ENCODE peak calls at places on chromosome 4, in four cellular contexts. H is Panc1, G is psoas muscle, B is PC-3. K is an unnamed sample.

GRCh38 chr4:141124224-141124623 is 9.0 kb downstream of the RNF150 start:
- DNase-seq in H (no peak), G (no peak), B (no peak), K (no peak)

GRCh38 chr4:165403667-165404066 is 24.9 kb downstream of the CPE start:
- DNase-seq in H (no peak), G (no peak), B (no peak), K (no peak)

GRCh38 chr4:164731827-164732474 is 22.0 kb upstream of the SMIM31 start:
- DNase-seq in H (peak; percentile 25), G (no peak), B (peak; percentile 63), K (peak; percentile 5)

GRCh38 chr4:57190651-57191481 is 80.7 kb upstream of the IGFBP7 start:
- DNase-seq in H (peak; percentile 24), G (no peak), B (peak; percentile 57), K (peak; percentile 1)

GRCh38 chr4:183074288-183074990 is 24.6 kb upstream of the WWC2 start:
- DNase-seq in H (no peak), G (no peak), B (no peak), K (no peak)

GRCh38 chr4:141328550-141329173 is 108.0 kb downstream of the ZNF330 start:
- DNase-seq in H (no peak), G (no peak), B (peak; percentile 47), K (no peak)

GRCh38 chr4:74456056-74456744 is 11.3 kb downstream of the AREG start:
- DNase-seq in H (no peak), G (no peak), B (peak; percentile 54), K (no peak)

GRCh38 chr4:48944659-48945290 is 38.2 kb upstream of the OCIAD2 start:
- DNase-seq in H (no peak), G (no peak), B (peak; percentile 30), K (peak; percentile 10)

GRCh38 chr4:54065282-54066087 is 1.1 kb upstream of the CHIC2 start:
- DNase-seq in H (no peak), G (no peak), B (peak; percentile 39), K (no peak)

GRCh38 chr4:3303840-3304715 is 11.3 kb downstream of the RGS12 start:
- DNase-seq in H (no peak), G (no peak), B (no peak), K (no peak)

GRCh38 chr4:8295471-8295870 is 25.9 kb downstream of the HTRA3 start:
- DNase-seq in H (no peak), G (peak; percentile 5), B (no peak), K (no peak)

GRCh38 chr4:1541449-1542225 is 135.4 kb upstream of the NKX1-1 start:
- DNase-seq in H (no peak), G (peak; percentile 14), B (peak; percentile 53), K (no peak)

GRCh38 chr4:55503164-55503563 is 43.5 kb downstream of the CLOCK start:
- DNase-seq in H (no peak), G (no peak), B (peak; percentile 85), K (no peak)

GRCh38 chr4:101075536-101075935 is 271.8 kb downstream of the PPP3CA start:
- DNase-seq in H (no peak), G (no peak), B (no peak), K (no peak)

GRCh38 chr4:147138171-147138570 is 192.5 kb upstream of the TTC29 start:
- DNase-seq in H (no peak), G (no peak), B (no peak), K (no peak)

GRCh38 chr4:112589207-112589606 is 47.5 kb downstream of the ZGRF1 start:
- DNase-seq in H (no peak), G (no peak), B (no peak), K (no peak)

GRCh38 chr4:186900232-186900900 is 176.7 kb upstream of the FAT1 start:
- DNase-seq in H (no peak), G (no peak), B (peak; percentile 38), K (no peak)

GRCh38 chr4:2445130-2445529 is 23.8 kb upstream of the RNF4 start:
- DNase-seq in H (no peak), G (no peak), B (no peak), K (no peak)

GRCh38 chr4:73904491-73904890 is 35.3 kb downstream of the CXCL1 start:
- DNase-seq in H (no peak), G (no peak), B (peak; percentile 32), K (no peak)

GRCh38 chr4:74104145-74104544 is 5.2 kb upstream of the CXCL2 start:
- DNase-seq in H (no peak), G (no peak), B (no peak), K (no peak)

GRCh38 chr4:155025762-155026457 is 182.5 kb upstream of the NPY2R start:
- DNase-seq in H (no peak), G (no peak), B (peak; percentile 79), K (peak; percentile 8)

GRCh38 chr4:100977746-100978397 is 369.5 kb downstream of the PPP3CA start:
- DNase-seq in H (no peak), G (no peak), B (no peak), K (no peak)

GRCh38 chr4:148415500-148415899 is 26.7 kb downstream of the NR3C2 start:
- DNase-seq in H (no peak), G (no peak), B (peak; percentile 35), K (no peak)

GRCh38 chr4:168664242-168664897 is 167.5 kb downstream of the PALLD start:
- DNase-seq in H (no peak), G (no peak), B (peak; percentile 66), K (no peak)

GRCh38 chr4:10492486-10492885 is 35.3 kb upstream of the ZNF518B start:
- DNase-seq in H (no peak), G (no peak), B (no peak), K (no peak)

GRCh38 chr4:180394307-180394706 is 1848.9 kb upstream of the TENM3 start:
- DNase-seq in H (no peak), G (no peak), B (no peak), K (no peak)

GRCh38 chr4:169253087-169253675 is 17.6 kb downstream of the SH3RF1 start:
- DNase-seq in H (no peak), G (no peak), B (no peak), K (no peak)

GRCh38 chr4:77989986-77990385 is 67.1 kb upstream of the FRAS1 start:
- DNase-seq in H (no peak), G (no peak), B (no peak), K (no peak)

GRCh38 chr4:44965446-44966095 is 239.2 kb upstream of the GNPDA2 start:
- DNase-seq in H (no peak), G (no peak), B (no peak), K (no peak)

DNA sequence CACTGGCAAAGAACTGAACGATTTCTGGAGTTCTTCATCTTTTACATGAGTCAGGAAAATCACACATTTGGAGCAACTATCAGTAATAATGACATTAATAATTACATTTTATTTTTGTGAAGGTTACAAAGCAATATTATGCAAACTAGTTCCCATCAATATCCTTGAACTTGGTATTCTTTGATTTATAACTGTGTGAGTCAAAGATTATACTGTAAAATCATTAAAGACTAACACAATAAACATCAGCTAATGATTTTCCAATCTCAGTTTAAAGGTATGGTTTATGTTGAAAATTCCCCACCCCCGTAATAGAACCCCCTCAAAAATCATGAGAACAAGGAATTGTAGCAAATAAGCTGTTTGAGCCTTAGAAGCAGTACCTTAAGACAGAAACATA is 22.1 kb upstream of the SH3D19 start:
- DNase-seq in H (no peak), G (no peak), B (no peak), K (no peak)
- TF ChIP-seq CTCF in H (no peak), G (no peak), B (no peak), K (no peak)

GRCh38 chr4:167232805-167233522 is 1.3 kb downstream of the SPOCK3 start:
- DNase-seq in H (no peak), G (no peak), B (no peak), K (no peak)
- H3K4me3 ChIP-seq in H (no peak overlapping the region), G (no peak overlapping the region), B (peak overlapping the region; percentile 89), K (no peak overlapping the region)

GRCh38 chr4:174437756-174438155 is 84.5 kb downstream of the HPGD start:
- DNase-seq in H (no peak), G (no peak), B (peak; percentile 17), K (no peak)

GRCh38 chr4:174435981-174436776 is 86.1 kb downstream of the HPGD start:
- DNase-seq in H (no peak), G (no peak), B (no peak), K (no peak)

GRCh38 chr4:174437324-174437723 is 85.0 kb downstream of the HPGD start:
- DNase-seq in H (no peak), G (no peak), B (peak; percentile 86), K (no peak)

GRCh38 chr4:174438711-174439110 is 83.6 kb downstream of the HPGD start:
- DNase-seq in H (no peak), G (no peak), B (no peak), K (no peak)

DNA sequence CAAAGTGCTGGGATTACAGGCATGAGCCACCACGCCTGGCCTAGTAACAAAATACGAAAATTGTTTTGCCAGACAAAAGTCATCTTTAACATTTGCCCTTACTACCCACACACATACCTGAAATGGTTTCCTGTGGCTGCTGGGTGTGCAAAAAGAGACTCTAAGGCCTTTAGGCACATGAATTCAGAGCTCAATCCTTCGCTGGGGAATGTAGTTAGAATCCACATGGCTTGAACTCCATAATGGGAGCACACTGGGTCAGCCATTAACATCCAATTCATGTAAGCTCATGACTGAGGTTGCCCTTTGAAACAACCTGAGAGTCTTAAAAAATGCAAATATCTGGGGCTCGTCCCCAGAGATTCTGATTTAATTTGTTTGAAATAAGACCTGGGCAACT is 87.8 kb downstream of the HPGD start:
- DNase-seq in H (no peak), G (no peak), B (no peak), K (no peak)
- TF ChIP-seq CTCF in H (no peak), G (no peak), B (no peak), K (no peak)

DNA sequence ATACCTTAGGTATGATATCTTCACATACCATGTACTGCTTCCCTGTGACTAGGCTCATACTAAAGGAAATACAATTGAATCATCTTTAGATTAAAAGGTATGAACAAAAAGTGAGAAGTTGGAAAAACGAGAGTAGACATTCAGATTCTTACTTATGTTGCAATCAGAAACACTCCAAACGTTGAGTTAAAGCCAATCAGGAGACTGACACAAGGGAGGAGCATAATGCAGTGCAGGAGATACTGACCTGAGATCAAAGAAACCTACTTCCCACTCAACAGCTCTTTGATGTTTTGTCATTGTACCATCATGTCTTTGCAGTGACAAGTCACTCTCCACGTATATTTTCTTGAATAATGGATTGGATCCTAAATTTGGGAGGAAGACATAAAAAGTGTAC is 8.9 kb upstream of the PCDH18 start:
- DNase-seq in H (no peak), G (no peak), B (no peak), K (no peak)
- H3K4me3 ChIP-seq in H (no peak overlapping the region), G (no peak overlapping the region), B (no peak overlapping the region), K (no peak overlapping the region)

GRCh38 chr4:47490550-47490949 is 5.5 kb downstream of the ATP10D start:
- DNase-seq in H (peak; percentile 32), G (no peak), B (peak; percentile 23), K (no peak)
- TF ChIP-seq CTCF in H (peak; percentile 54), G (peak; percentile 8), B (peak; percentile 48), K (peak; percentile 86)

GRCh38 chr4:81040175-81040659 is 9.7 kb downstream of the BMP3 start:
- DNase-seq in H (no peak), G (no peak), B (peak; percentile 75), K (no peak)
- H3K4me3 ChIP-seq in H (no peak overlapping the region), G (no peak overlapping the region), B (no peak overlapping the region), K (no peak overlapping the region)

K was measured in GM12864.